ENCODE peak calls at places on chromosomes 16 and 17, in seven cellular contexts. One of them, this sample, is unnamed.

GRCh38 chr17:74987418-74987908 is at the start of gene CDR2L:
- DNase-seq in cardiac fibroblast: peak; percentile 91
- DNase-seq in brain pericyte: peak; percentile 79
- DNase-seq in activated T-helper 9 cell treated with anti-CD3 and anti-CD28 coated beads, Interleukin-2, amount 50 U/mL, for 16 hours: peak; percentile 88
- DNase-seq in Daoy: peak; percentile 96
- DNase-seq in astrocyte of the spinal cord: peak; percentile 95
- DNase-seq in osteocyte: peak; percentile 98
- DNase-seq in this sample: peak; percentile 98

GRCh38 chr17:41437769-41438168 is 3.0 kb downstream of the KRT38 start:
- DNase-seq in activated T-helper 9 cell treated with anti-CD3 and anti-CD28 coated beads, Interleukin-2, amount 50 U/mL, for 16 hours: no peak
- DNase-seq in osteocyte: no peak
- DNase-seq in astrocyte of the spinal cord: no peak
- DNase-seq in brain pericyte: no peak
- DNase-seq in cardiac fibroblast: no peak
- DNase-seq in Daoy: no peak
- DNase-seq in this sample: no peak

GRCh38 chr16:89138513-89138795 is 33.1 kb upstream of the CDH15 start:
- DNase-seq in cardiac fibroblast: no peak
- DNase-seq in Daoy: no peak
- DNase-seq in astrocyte of the spinal cord: no peak
- DNase-seq in activated T-helper 9 cell treated with anti-CD3 and anti-CD28 coated beads, Interleukin-2, amount 50 U/mL, for 16 hours: no peak
- DNase-seq in osteocyte: no peak
- DNase-seq in brain pericyte: no peak
- DNase-seq in this sample: no peak

GRCh38 chr17:75941442-75941819 is 589 bp upstream of the FBF1 start:
- DNase-seq in osteocyte: no peak
- DNase-seq in cardiac fibroblast: no peak
- DNase-seq in brain pericyte: no peak
- DNase-seq in activated T-helper 9 cell treated with anti-CD3 and anti-CD28 coated beads, Interleukin-2, amount 50 U/mL, for 16 hours: no peak
- DNase-seq in astrocyte of the spinal cord: no peak
- DNase-seq in Daoy: no peak
- DNase-seq in this sample: no peak

GRCh38 chr16:48086422-48086821 is 69.4 kb downstream of the ABCC12 start:
- DNase-seq in activated T-helper 9 cell treated with anti-CD3 and anti-CD28 coated beads, Interleukin-2, amount 50 U/mL, for 16 hours: no peak
- DNase-seq in brain pericyte: no peak
- DNase-seq in cardiac fibroblast: no peak
- DNase-seq in osteocyte: no peak
- DNase-seq in Daoy: no peak
- DNase-seq in astrocyte of the spinal cord: no peak
- DNase-seq in this sample: no peak

GRCh38 chr16:53415504-53415903 is 18.8 kb upstream of the RBL2 start:
- DNase-seq in osteocyte: no peak
- DNase-seq in activated T-helper 9 cell treated with anti-CD3 and anti-CD28 coated beads, Interleukin-2, amount 50 U/mL, for 16 hours: no peak
- DNase-seq in brain pericyte: no peak
- DNase-seq in cardiac fibroblast: no peak
- DNase-seq in astrocyte of the spinal cord: no peak
- DNase-seq in Daoy: peak; percentile 31
- DNase-seq in this sample: no peak

GRCh38 chr17:70070297-70071027 is 4.6 kb upstream of the KCNJ16 start:
- DNase-seq in brain pericyte: no peak
- DNase-seq in osteocyte: no peak
- DNase-seq in Daoy: no peak
- DNase-seq in cardiac fibroblast: no peak
- DNase-seq in astrocyte of the spinal cord: peak; percentile 52
- DNase-seq in activated T-helper 9 cell treated with anti-CD3 and anti-CD28 coated beads, Interleukin-2, amount 50 U/mL, for 16 hours: no peak
- DNase-seq in this sample: no peak

GRCh38 chr17:65558683-65559311 is 2.7 kb downstream of the AXIN2 start:
- DNase-seq in cardiac fibroblast: no peak
- DNase-seq in brain pericyte: no peak
- DNase-seq in activated T-helper 9 cell treated with anti-CD3 and anti-CD28 coated beads, Interleukin-2, amount 50 U/mL, for 16 hours: no peak
- DNase-seq in Daoy: no peak
- DNase-seq in astrocyte of the spinal cord: no peak
- DNase-seq in osteocyte: no peak
- DNase-seq in this sample: no peak

GRCh38 chr17:72846399-72846798 is 246.1 kb downstream of the SLC39A11 start:
- DNase-seq in cardiac fibroblast: no peak
- DNase-seq in astrocyte of the spinal cord: no peak
- DNase-seq in brain pericyte: no peak
- DNase-seq in activated T-helper 9 cell treated with anti-CD3 and anti-CD28 coated beads, Interleukin-2, amount 50 U/mL, for 16 hours: no peak
- DNase-seq in Daoy: no peak
- DNase-seq in osteocyte: no peak
- DNase-seq in this sample: no peak

GRCh38 chr16:75244225-75244792 is 7.1 kb downstream of the BCAR1 start:
- DNase-seq in astrocyte of the spinal cord: peak; percentile 59
- DNase-seq in brain pericyte: no peak
- DNase-seq in Daoy: peak; percentile 72
- DNase-seq in cardiac fibroblast: peak; percentile 59
- DNase-seq in activated T-helper 9 cell treated with anti-CD3 and anti-CD28 coated beads, Interleukin-2, amount 50 U/mL, for 16 hours: no peak
- DNase-seq in osteocyte: no peak
- DNase-seq in this sample: no peak

GRCh38 chr16:57357330-57358151 is 1.0 kb upstream of the CCL22 start:
- DNase-seq in cardiac fibroblast: no peak
- DNase-seq in activated T-helper 9 cell treated with anti-CD3 and anti-CD28 coated beads, Interleukin-2, amount 50 U/mL, for 16 hours: no peak
- DNase-seq in astrocyte of the spinal cord: no peak
- DNase-seq in Daoy: no peak
- DNase-seq in osteocyte: no peak
- DNase-seq in brain pericyte: no peak
- DNase-seq in this sample: no peak

GRCh38 chr16:48524348-48525200 is 85.4 kb downstream of the N4BP1 start:
- DNase-seq in osteocyte: no peak
- DNase-seq in Daoy: no peak
- DNase-seq in cardiac fibroblast: no peak
- DNase-seq in brain pericyte: no peak
- DNase-seq in astrocyte of the spinal cord: no peak
- DNase-seq in activated T-helper 9 cell treated with anti-CD3 and anti-CD28 coated beads, Interleukin-2, amount 50 U/mL, for 16 hours: no peak
- DNase-seq in this sample: no peak

GRCh38 chr16:85132456-85133289 is 20.4 kb upstream of the CIBAR2 start:
- DNase-seq in osteocyte: no peak
- DNase-seq in activated T-helper 9 cell treated with anti-CD3 and anti-CD28 coated beads, Interleukin-2, amount 50 U/mL, for 16 hours: no peak
- DNase-seq in Daoy: no peak
- DNase-seq in brain pericyte: no peak
- DNase-seq in astrocyte of the spinal cord: no peak
- DNase-seq in cardiac fibroblast: peak; percentile 46
- DNase-seq in this sample: no peak

GRCh38 chr17:61770752-61771533 is 92.4 kb downstream of the BRIP1 start:
- DNase-seq in astrocyte of the spinal cord: peak; percentile 12
- DNase-seq in cardiac fibroblast: peak; percentile 85
- DNase-seq in brain pericyte: no peak
- DNase-seq in activated T-helper 9 cell treated with anti-CD3 and anti-CD28 coated beads, Interleukin-2, amount 50 U/mL, for 16 hours: no peak
- DNase-seq in Daoy: no peak
- DNase-seq in osteocyte: no peak
- DNase-seq in this sample: no peak

GRCh38 chr17:49687878-49688491 is 10.1 kb upstream of the SPOP start:
- DNase-seq in osteocyte: no peak
- DNase-seq in cardiac fibroblast: peak; percentile 71
- DNase-seq in astrocyte of the spinal cord: peak; percentile 50
- DNase-seq in brain pericyte: no peak
- DNase-seq in activated T-helper 9 cell treated with anti-CD3 and anti-CD28 coated beads, Interleukin-2, amount 50 U/mL, for 16 hours: no peak
- DNase-seq in Daoy: peak; percentile 30
- DNase-seq in this sample: no peak

GRCh38 chr17:37097162-37097561 is 148.4 kb downstream of the AATF start:
- DNase-seq in cardiac fibroblast: no peak
- DNase-seq in Daoy: no peak
- DNase-seq in osteocyte: no peak
- DNase-seq in astrocyte of the spinal cord: no peak
- DNase-seq in brain pericyte: no peak
- DNase-seq in activated T-helper 9 cell treated with anti-CD3 and anti-CD28 coated beads, Interleukin-2, amount 50 U/mL, for 16 hours: no peak
- DNase-seq in this sample: no peak

GRCh38 chr16:21302898-21303528 is 24.9 kb upstream of the CRYM start:
- DNase-seq in brain pericyte: no peak
- DNase-seq in cardiac fibroblast: peak; percentile 97
- DNase-seq in Daoy: peak; percentile 56
- DNase-seq in activated T-helper 9 cell treated with anti-CD3 and anti-CD28 coated beads, Interleukin-2, amount 50 U/mL, for 16 hours: no peak
- DNase-seq in astrocyte of the spinal cord: peak; percentile 55
- DNase-seq in osteocyte: no peak
- DNase-seq in this sample: peak; percentile 62

GRCh38 chr17:82126479-82127314 is 28.7 kb upstream of the FASN start:
- DNase-seq in osteocyte: no peak
- DNase-seq in astrocyte of the spinal cord: no peak
- DNase-seq in cardiac fibroblast: no peak
- DNase-seq in Daoy: no peak
- DNase-seq in brain pericyte: no peak
- DNase-seq in activated T-helper 9 cell treated with anti-CD3 and anti-CD28 coated beads, Interleukin-2, amount 50 U/mL, for 16 hours: peak; percentile 64
- DNase-seq in this sample: no peak

GRCh38 chr16:51569204-51569911 is 418.3 kb upstream of the SALL1 start:
- DNase-seq in osteocyte: no peak
- DNase-seq in astrocyte of the spinal cord: peak; percentile 37
- DNase-seq in Daoy: no peak
- DNase-seq in brain pericyte: no peak
- DNase-seq in cardiac fibroblast: peak; percentile 44
- DNase-seq in activated T-helper 9 cell treated with anti-CD3 and anti-CD28 coated beads, Interleukin-2, amount 50 U/mL, for 16 hours: no peak
- DNase-seq in this sample: no peak

GRCh38 chr16:78822509-78822908 is 723.1 kb downstream of the WWOX start:
- DNase-seq in activated T-helper 9 cell treated with anti-CD3 and anti-CD28 coated beads, Interleukin-2, amount 50 U/mL, for 16 hours: no peak
- DNase-seq in Daoy: no peak
- DNase-seq in brain pericyte: no peak
- DNase-seq in osteocyte: no peak
- DNase-seq in cardiac fibroblast: no peak
- DNase-seq in astrocyte of the spinal cord: no peak
- DNase-seq in this sample: no peak

GRCh38 chr17:79844869-79845600 is 5.8 kb upstream of the CBX4 start:
- DNase-seq in Daoy: peak; percentile 49
- DNase-seq in astrocyte of the spinal cord: no peak
- DNase-seq in brain pericyte: no peak
- DNase-seq in osteocyte: no peak
- DNase-seq in cardiac fibroblast: peak; percentile 21
- DNase-seq in activated T-helper 9 cell treated with anti-CD3 and anti-CD28 coated beads, Interleukin-2, amount 50 U/mL, for 16 hours: no peak
- DNase-seq in this sample: peak; percentile 83

GRCh38 chr16:57377080-57377841 is 5.0 kb downstream of the CX3CL1 start:
- DNase-seq in astrocyte of the spinal cord: no peak
- DNase-seq in cardiac fibroblast: no peak
- DNase-seq in activated T-helper 9 cell treated with anti-CD3 and anti-CD28 coated beads, Interleukin-2, amount 50 U/mL, for 16 hours: no peak
- DNase-seq in osteocyte: no peak
- DNase-seq in brain pericyte: no peak
- DNase-seq in Daoy: peak; percentile 56
- DNase-seq in this sample: no peak

GRCh38 chr17:33838281-33838680 is 416.8 kb upstream of the CCL2 start:
- DNase-seq in Daoy: no peak
- DNase-seq in brain pericyte: no peak
- DNase-seq in activated T-helper 9 cell treated with anti-CD3 and anti-CD28 coated beads, Interleukin-2, amount 50 U/mL, for 16 hours: no peak
- DNase-seq in astrocyte of the spinal cord: no peak
- DNase-seq in osteocyte: no peak
- DNase-seq in cardiac fibroblast: no peak
- DNase-seq in this sample: no peak

GRCh38 chr17:12415031-12415430 is 250.7 kb upstream of the MYOCD start:
- DNase-seq in osteocyte: no peak
- DNase-seq in cardiac fibroblast: peak; percentile 79
- DNase-seq in astrocyte of the spinal cord: peak; percentile 80
- DNase-seq in activated T-helper 9 cell treated with anti-CD3 and anti-CD28 coated beads, Interleukin-2, amount 50 U/mL, for 16 hours: no peak
- DNase-seq in brain pericyte: no peak
- DNase-seq in Daoy: peak; percentile 81
- DNase-seq in this sample: peak; percentile 78